ENCODE peak calls at places on chromosomes 12 and 14, in six cellular contexts. A is breast epithelium, N is left lung, O is HFF-Myc, H is pancreas, L is kidney. C is an unnamed sample.

GRCh38 chr12:13000935-13001724 is 1.1 kb upstream of the HEBP1 start:
- DNase-seq in A (no peak), N (peak), O (no peak), H (peak), L (peak), C (no peak)

GRCh38 chr12:15256760-15257159 is 35.5 kb upstream of the RERG start:
- DNase-seq in A (peak), N (no peak), O (no peak), H (no peak), L (no peak), C (no peak)

GRCh38 chr14:59359451-59360124 is 105.6 kb downstream of the GPR135 start:
- DNase-seq in A (no peak), N (no peak), O (no peak), H (no peak), L (no peak), C (no peak)

GRCh38 chr12:93571360-93571853 is 1.1 kb upstream of the SOCS2 start:
- DNase-seq in A (no peak), N (peak), O (no peak), H (peak), L (peak), C (no peak)

GRCh38 chr14:104513641-104514046 is 65.9 kb upstream of the C14orf180 start:
- DNase-seq in A (no peak), N (no peak), O (no peak), H (no peak), L (no peak), C (no peak)

GRCh38 chr14:22200977-22201605 is 387.9 kb downstream of the DAD1 start:
- DNase-seq in A (no peak), N (no peak), O (peak), H (no peak), L (no peak), C (no peak)

GRCh38 chr12:47990351-47991105 is 13.7 kb downstream of the COL2A1 start:
- DNase-seq in A (no peak), N (no peak), O (no peak), H (no peak), L (peak), C (no peak)

GRCh38 chr14:24851837-24852236 is 198.1 kb downstream of the STXBP6 start:
- DNase-seq in A (no peak), N (no peak), O (no peak), H (no peak), L (no peak), C (peak)

GRCh38 chr12:105764216-105764835 is 374.4 kb downstream of the NUAK1 start:
- DNase-seq in A (no peak), N (no peak), O (no peak), H (no peak), L (no peak), C (no peak)

GRCh38 chr12:109266106-109266879 is 42.8 kb downstream of the FOXN4 start:
- DNase-seq in A (no peak), N (no peak), O (no peak), H (no peak), L (no peak), C (no peak)

GRCh38 chr12:45483571-45483970 is 245.9 kb upstream of the ARID2 start:
- DNase-seq in A (peak), N (no peak), O (no peak), H (peak), L (no peak), C (no peak)

GRCh38 chr12:21257172-21257571 is 77.5 kb downstream of the SLCO1A2 start:
- DNase-seq in A (no peak), N (no peak), O (no peak), H (no peak), L (no peak), C (no peak)

GRCh38 chr14:91282954-91283645 is 38.6 kb upstream of the GPR68 start:
- DNase-seq in A (no peak), N (no peak), O (no peak), H (no peak), L (no peak), C (no peak)

GRCh38 chr14:92463141-92463540 is 50.4 kb upstream of the RIN3 start:
- DNase-seq in A (peak), N (no peak), O (no peak), H (no peak), L (no peak), C (no peak)

GRCh38 chr12:49043856-49044258 is 16.7 kb downstream of the KMT2D start:
- DNase-seq in A (no peak), N (peak), O (no peak), H (no peak), L (peak), C (no peak)

GRCh38 chr12:70598467-70599194 is 38.6 kb downstream of the PTPRB start:
- DNase-seq in A (no peak), N (no peak), O (no peak), H (no peak), L (no peak), C (no peak)

GRCh38 chr12:92123780-92124707 is 21.6 kb downstream of the BTG1 start:
- DNase-seq in A (no peak), N (no peak), O (no peak), H (no peak), L (no peak), C (no peak)

GRCh38 chr12:63419119-63419518 is 249.2 kb downstream of the DPY19L2 start:
- DNase-seq in A (no peak), N (no peak), O (no peak), H (no peak), L (no peak), C (no peak)

GRCh38 chr14:86708846-86709339 is 1178.9 kb downstream of the FLRT2 start:
- DNase-seq in A (no peak), N (no peak), O (no peak), H (peak), L (no peak), C (no peak)

GRCh38 chr12:91100901-91101300 is 10.4 kb downstream of the LUM start:
- DNase-seq in A (no peak), N (no peak), O (no peak), H (no peak), L (no peak), C (no peak)

GRCh38 chr14:93838253-93838652 is 50.0 kb upstream of the PRIMA1 start:
- DNase-seq in A (no peak), N (no peak), O (no peak), H (no peak), L (no peak), C (no peak)

GRCh38 chr14:25132734-25133422 is 82.9 kb upstream of the STXBP6 start:
- DNase-seq in A (peak), N (peak), O (peak), H (peak), L (peak), C (no peak)

GRCh38 chr14:76644875-76645518 is 116.3 kb upstream of the VASH1 start:
- DNase-seq in A (no peak), N (peak), O (no peak), H (peak), L (no peak), C (no peak)
- TF ChIP-seq CTCF in A (peak), N (peak), O (peak), H (peak), L (peak), C (peak)

GRCh38 chr14:95527392-95528002 is 7.4 kb upstream of the GLRX5 start:
- DNase-seq in A (no peak), N (no peak), O (no peak), H (no peak), L (no peak), C (no peak)
- H3K4me3 ChIP-seq in A (no peak), N (no peak), O (no peak), H (no peak), L (no peak), C (no peak)

GRCh38 chr12:112261559-112261958 is 120.7 kb downstream of the HECTD4 start:
- DNase-seq in A (no peak), N (no peak), O (no peak), H (no peak), L (no peak), C (no peak)
- TF ChIP-seq CTCF in A (no peak), N (no peak), O (peak), H (no peak), L (no peak), C (peak)

DNA sequence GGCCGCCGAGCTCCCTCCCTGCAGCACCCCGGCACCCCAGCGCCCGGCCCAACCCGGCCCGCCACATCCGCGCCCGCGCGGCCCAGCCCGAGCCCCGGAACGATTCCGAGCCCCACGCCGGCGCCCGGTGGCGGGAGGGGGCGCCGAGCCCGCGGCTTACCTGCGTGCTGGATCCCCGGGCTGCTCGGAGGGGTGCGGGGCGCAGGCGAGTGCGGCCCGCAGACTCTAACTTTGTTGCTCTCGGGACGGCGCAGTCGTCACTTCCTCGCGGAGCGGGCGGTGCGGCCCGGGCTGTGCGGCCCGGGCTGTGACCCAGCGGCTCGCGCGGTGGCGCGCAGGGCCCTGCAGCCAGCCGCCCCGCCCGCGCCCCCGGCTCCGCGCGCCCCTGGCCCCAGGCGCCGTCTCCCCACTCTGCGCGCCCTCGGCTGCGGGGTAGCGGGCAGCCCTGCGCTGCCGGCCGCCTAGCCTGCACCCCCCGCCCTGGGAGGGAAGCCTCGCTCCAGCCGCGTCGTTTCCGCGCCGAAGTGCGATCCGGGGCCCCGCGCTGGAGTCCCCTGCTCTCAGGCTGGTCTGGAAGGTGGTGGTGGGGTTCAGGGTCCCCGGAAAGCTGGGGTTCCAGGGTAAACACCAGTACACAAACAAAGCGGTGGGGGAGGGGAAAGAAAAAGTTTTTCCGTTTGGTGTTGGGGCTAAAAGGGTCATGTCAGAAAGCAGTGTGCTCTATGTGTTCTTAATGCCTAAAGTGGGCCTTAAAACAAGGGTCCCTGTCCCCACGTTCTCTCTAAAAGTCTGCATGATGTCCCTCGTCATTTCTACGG is 64.5 kb upstream of the PTGR2 start:
- DNase-seq in A (peak), N (peak), O (no peak), H (peak), L (peak), C (no peak)
- H3K4me3 ChIP-seq in A (peak), N (peak), O (peak), H (peak), L (peak), C (peak)

DNA sequence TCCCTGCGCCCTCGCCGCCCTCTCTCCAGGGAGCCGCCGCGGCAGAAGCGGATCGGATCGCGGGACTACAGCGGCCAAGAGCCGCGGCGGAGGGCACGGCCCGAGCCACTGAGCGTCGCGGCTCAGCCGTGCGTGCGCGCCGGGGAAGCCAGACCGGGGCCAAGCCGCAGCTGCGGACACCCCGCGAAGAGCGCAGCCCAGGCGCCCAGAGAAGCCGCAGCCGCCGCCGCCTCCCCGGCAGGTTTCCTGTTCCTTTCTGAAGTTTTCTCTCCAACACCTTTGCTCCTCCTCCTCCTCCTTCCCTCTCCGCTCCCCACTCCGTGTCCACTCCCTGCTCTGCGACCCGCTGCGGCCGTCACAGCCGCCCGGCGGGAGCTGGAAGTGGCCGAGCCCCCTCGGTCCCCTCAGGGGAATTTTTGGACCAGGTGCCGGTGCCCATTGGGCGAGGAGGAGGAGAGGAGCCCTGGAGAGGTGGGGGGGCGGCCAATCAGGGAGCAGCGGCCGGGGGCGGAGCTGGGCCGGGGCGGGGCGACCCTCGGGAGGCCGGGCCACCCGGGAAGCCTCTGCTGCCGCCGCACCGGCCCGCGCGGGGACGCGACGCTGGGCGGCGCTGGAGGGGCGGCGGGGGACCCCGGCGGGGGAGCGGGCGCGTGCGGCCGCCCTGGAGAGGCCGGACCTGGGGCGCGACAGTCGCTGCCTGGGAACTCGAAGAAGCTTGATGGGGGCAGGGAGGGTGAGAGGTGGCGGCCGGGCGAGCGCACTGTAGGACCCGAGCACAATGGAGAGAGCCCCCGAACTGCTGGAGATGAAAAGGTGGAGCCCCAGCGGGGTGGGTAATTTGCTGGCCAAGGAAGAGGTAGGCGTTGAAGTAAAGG is at the start of gene ITPR2:
- DNase-seq in A (peak), N (peak), O (peak), H (peak), L (peak), C (no peak)
- TF ChIP-seq CTCF in A (peak), N (peak), O (no peak), H (no peak), L (peak), C (no peak)

DNA sequence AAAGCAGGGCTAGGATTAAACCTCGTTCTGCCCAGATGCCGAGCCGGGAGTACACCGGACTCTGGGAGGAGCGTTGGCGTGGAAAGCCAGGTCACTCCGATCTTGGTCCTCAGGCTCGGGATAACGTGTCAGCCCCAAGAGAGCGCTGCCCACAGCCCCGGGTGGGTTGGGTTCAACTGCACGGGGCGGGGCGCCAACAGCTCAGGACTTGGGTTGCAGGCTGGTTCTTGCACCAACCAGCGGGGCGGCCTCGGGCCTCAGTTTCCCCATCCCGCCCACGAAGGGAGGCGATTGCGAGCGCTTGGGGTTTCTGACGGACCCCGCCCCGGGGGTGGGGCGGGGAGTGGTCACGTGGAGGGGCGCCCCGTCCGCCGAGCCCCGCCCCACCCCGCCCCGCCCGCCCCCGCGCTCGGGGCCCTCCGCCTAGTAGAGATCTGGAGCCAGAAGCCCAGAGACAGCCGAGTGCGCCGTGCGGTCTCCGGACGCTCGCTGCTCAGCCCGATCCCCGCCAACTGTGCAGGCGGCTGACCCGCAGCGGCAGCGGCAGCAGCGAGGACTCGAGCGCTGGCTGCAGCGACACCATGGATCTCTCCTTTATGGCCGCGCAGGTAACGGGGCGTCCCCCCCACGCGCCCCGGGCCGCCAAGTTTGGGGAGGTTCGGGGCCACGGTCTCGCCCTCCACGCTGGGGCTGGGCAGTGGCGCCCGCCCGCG is at the start of gene C14orf132:
- DNase-seq in A (peak), N (peak), O (no peak), H (peak), L (peak), C (no peak)
- H3K4me3 ChIP-seq in A (peak), N (peak), O (peak), H (peak), L (peak), C (peak)

C was measured in epithelial cell of proximal tubule.